ENCODE peak calls at places on chromosomes 16 and 17, in ten cellular contexts. W is foreskin fibroblast; K is T-helper 1 cell; Q is prostate gland; F is activated naive CD4-positive, alpha-beta T cell; A is CD8-positive, alpha-beta T cell; H is NCI-H1436 treated with DMSO at 0.1 percent for 48 hours; E is activated CD4-positive, alpha-beta memory T cell treated with anti-CD3 and anti-CD28 coated beads, Interleukin-2, amount 10 ng/mL, durations not matched to agents 7 days and 5 days; I is activated T-cell treated with anti-CD3 and anti-CD28 coated beads, Interleukin-2, amount 50 U/mL, for 72 hours; B is EH. Z is an unnamed sample.

GRCh38 chr16:27154573-27155521 is 48.5 kb upstream of the KDM8 start:
- DNase-seq in F (peak), H (no peak), K (peak), I (peak), B (peak), A (peak), W (peak), Q (peak), E (peak), Z (peak)

GRCh38 chr17:80967404-80967872 is 24.2 kb upstream of the CHMP6 start:
- DNase-seq in W (no peak), K (no peak), Q (no peak), H (no peak), E (no peak), F (no peak), B (no peak), I (no peak), A (no peak), Z (no peak)

GRCh38 chr16:31118223-31119155 is 1.0 kb downstream of the KAT8 start:
- DNase-seq in A (no peak), I (no peak), F (no peak), K (no peak), B (peak), H (no peak), Q (no peak), W (peak), E (no peak), Z (peak)

GRCh38 chr16:50591800-50592771 is 43.9 kb downstream of the NKD1 start:
- DNase-seq in F (no peak), E (no peak), H (no peak), Q (peak), K (no peak), B (no peak), I (no peak), W (no peak), A (no peak), Z (peak)

GRCh38 chr17:71423871-71424546 is 696.8 kb upstream of the SOX9 start:
- DNase-seq in K (no peak), Q (no peak), F (no peak), I (no peak), B (peak), A (no peak), H (no peak), W (no peak), E (no peak), Z (no peak)

GRCh38 chr16:27695161-27695560 is 145.2 kb downstream of the KATNIP start:
- DNase-seq in E (no peak), K (no peak), B (no peak), Q (no peak), W (no peak), I (no peak), H (no peak), F (no peak), A (no peak), Z (no peak)

GRCh38 chr16:78523212-78523995 is 423.9 kb downstream of the WWOX start:
- DNase-seq in Q (no peak), W (no peak), F (no peak), I (no peak), K (no peak), B (no peak), E (no peak), A (no peak), H (no peak), Z (no peak)

GRCh38 chr16:84993926-84994325 is 17.4 kb downstream of the ZDHHC7 start:
- DNase-seq in I (no peak), W (no peak), Q (no peak), F (no peak), E (no peak), B (no peak), A (no peak), K (no peak), H (no peak), Z (no peak)

GRCh38 chr17:41415833-41416335 is 8.5 kb downstream of the KRT37 start:
- DNase-seq in B (peak), Q (no peak), F (no peak), I (no peak), E (no peak), H (no peak), W (peak), K (no peak), A (no peak), Z (peak)

GRCh38 chr17:75872434-75873351 is 5.7 kb downstream of the TRIM47 start:
- DNase-seq in W (peak), Q (peak), I (peak), A (peak), K (peak), H (no peak), B (peak), F (peak), E (peak), Z (peak)

GRCh38 chr16:28531777-28532744 is 6.7 kb downstream of the NUPR1 start:
- DNase-seq in K (no peak), Q (no peak), A (no peak), W (peak), F (no peak), I (no peak), H (no peak), B (peak), E (no peak), Z (no peak)

GRCh38 chr16:71574702-71575101 is 2.2 kb downstream of the TAT start:
- DNase-seq in W (no peak), Q (no peak), B (no peak), E (no peak), F (no peak), K (no peak), I (no peak), H (no peak), A (no peak), Z (no peak)

GRCh38 chr17:44187131-44187899 is 543 bp downstream of the TMUB2 start:
- DNase-seq in B (peak), H (no peak), F (no peak), W (peak), I (no peak), Q (no peak), E (no peak), K (peak), A (no peak), Z (peak)

GRCh38 chr17:39002991-39003715 is 36.0 kb upstream of the FBXO47 start:
- DNase-seq in B (peak), Q (peak), H (no peak), I (peak), K (peak), W (peak), F (no peak), E (peak), A (peak), Z (peak)

GRCh38 chr17:35294756-35295155 is 51.9 kb downstream of the SLFN5 start:
- DNase-seq in B (peak), E (no peak), H (no peak), Q (no peak), W (peak), K (no peak), A (no peak), F (no peak), I (no peak), Z (no peak)

GRCh38 chr17:83064021-83064731 is 15.2 kb upstream of the METRNL start:
- DNase-seq in W (no peak), E (peak), B (no peak), H (no peak), K (peak), F (no peak), Q (no peak), I (no peak), A (peak), Z (peak)

GRCh38 chr17:64004903-64005733 is 7.0 kb downstream of the PRR29 start:
- DNase-seq in A (no peak), B (no peak), H (no peak), I (no peak), K (no peak), W (no peak), E (no peak), F (no peak), Q (no peak), Z (peak)

GRCh38 chr16:87037012-87037411 is 280.2 kb downstream of the C16orf95 start:
- DNase-seq in E (no peak), A (no peak), F (no peak), B (no peak), H (no peak), Q (no peak), W (no peak), I (no peak), K (no peak), Z (peak)

GRCh38 chr17:7367083-7367482 is 12.1 kb downstream of the TMEM95 start:
- DNase-seq in E (no peak), B (no peak), K (no peak), Q (no peak), F (no peak), H (no peak), W (no peak), I (no peak), A (no peak), Z (no peak)

GRCh38 chr17:71926746-71927398 is 193.9 kb upstream of the SOX9 start:
- DNase-seq in E (no peak), K (no peak), H (no peak), B (peak), A (no peak), Q (no peak), W (no peak), I (no peak), F (no peak), Z (no peak)

GRCh38 chr17:38416840-38417209 is 11.4 kb upstream of the ARHGAP23 start:
- DNase-seq in F (no peak), K (no peak), I (no peak), A (no peak), Q (no peak), E (no peak), B (no peak), W (no peak), H (peak), Z (peak)

GRCh38 chr16:2874584-2875362 is 8.2 kb upstream of the FLYWCH2 start:
- DNase-seq in A (peak), E (peak), Q (peak), B (peak), K (peak), H (no peak), F (peak), I (peak), W (peak), Z (peak)

GRCh38 chr17:69525920-69526841 is 111.7 kb downstream of the MAP2K6 start:
- DNase-seq in Q (peak), A (no peak), B (peak), I (peak), F (no peak), K (no peak), H (no peak), E (no peak), W (peak), Z (peak)

Z was measured in osteoblast.